ENCODE peak calls at places on chromosomes 12 and 14, in four cellular contexts. H, P, C and Z are unnamed samples.

GRCh38 chr14:89330236-89331002 is 86.6 kb downstream of the FOXN3 start:
- DNase-seq in H (peak), P (peak), C (peak), Z (peak)

GRCh38 chr14:67694791-67695393 is 672 bp downstream of the RDH11 start:
- DNase-seq in H (peak), P (peak), C (peak), Z (peak)

GRCh38 chr12:64088431-64089349 is 133.4 kb downstream of the KICS2 start:
- DNase-seq in H (peak), P (peak), C (peak), Z (peak)

GRCh38 chr14:52007211-52007610 is 17.9 kb downstream of the RTRAF start:
- DNase-seq in H (no peak), P (no peak), C (no peak), Z (no peak)

GRCh38 chr12:104348994-104349494 is 45.5 kb downstream of the EID3 start:
- DNase-seq in H (no peak), P (no peak), C (no peak), Z (no peak)

GRCh38 chr14:31926123-31926522 is 151.0 kb upstream of the ARHGAP5 start:
- DNase-seq in H (no peak), P (peak), C (no peak), Z (no peak)

GRCh38 chr12:62600038-62600437 is 133.4 kb downstream of the MON2 start:
- DNase-seq in H (no peak), P (no peak), C (no peak), Z (no peak)

GRCh38 chr14:21264025-21264801 is 5.0 kb downstream of the HNRNPC start:
- DNase-seq in H (no peak), P (peak), C (no peak), Z (no peak)

GRCh38 chr12:3101309-3102022 is 24.3 kb downstream of the TSPAN9 start:
- DNase-seq in H (no peak), P (peak), C (peak), Z (no peak)

GRCh38 chr14:91511014-91511466 is 930 bp upstream of the PPP4R3A start:
- DNase-seq in H (no peak), P (no peak), C (no peak), Z (no peak)

GRCh38 chr14:68079941-68080697 is 260.5 kb downstream of the RAD51B start:
- DNase-seq in H (no peak), P (no peak), C (no peak), Z (no peak)

GRCh38 chr12:24679135-24679534 is 269.8 kb downstream of the BCAT1 start:
- DNase-seq in H (no peak), P (no peak), C (no peak), Z (no peak)

GRCh38 chr12:4584281-4584680 is 22.3 kb downstream of the DYRK4 start:
- DNase-seq in H (no peak), P (no peak), C (no peak), Z (no peak)

GRCh38 chr12:56392331-56392730 is 29.7 kb upstream of the APOF start:
- DNase-seq in H (no peak), P (no peak), C (no peak), Z (no peak)

GRCh38 chr12:9064201-9064814 is 51.4 kb downstream of the A2M start:
- DNase-seq in H (peak), P (peak), C (peak), Z (peak)

GRCh38 chr12:93778306-93778705 is 101.1 kb downstream of the CRADD start:
- DNase-seq in H (peak), P (peak), C (peak), Z (peak)

GRCh38 chr12:94614288-94614721 is 36.1 kb downstream of the TMCC3 start:
- DNase-seq in H (no peak), P (no peak), C (no peak), Z (no peak)

GRCh38 chr12:106046301-106046846 is 92.4 kb downstream of the NUAK1 start:
- DNase-seq in H (no peak), P (no peak), C (no peak), Z (no peak)

GRCh38 chr12:6563448-6564050 is 4.5 kb downstream of the NOP2 start:
- DNase-seq in H (peak), P (peak), C (peak), Z (no peak)

GRCh38 chr14:50397461-50398196 is 948 bp upstream of the CDKL1 start:
- DNase-seq in H (peak), P (peak), C (no peak), Z (no peak)